ENCODE peak calls at places on chromosomes 6 and 20, in four cellular contexts. L, H, E and K are unnamed samples.

GRCh38 chr6:169427856-169428255 is 174.2 kb upstream of the THBS2 start:
- DNase-seq in E (no peak), H (no peak), L (no peak), K (no peak)

GRCh38 chr6:39073471-39074355 is 25.1 kb downstream of the GLP1R start:
- DNase-seq in E (no peak), H (no peak), L (no peak), K (no peak)

GRCh38 chr6:100464162-100464851 is 414 bp downstream of the SIM1 start:
- DNase-seq in H (no peak), L (peak), E (no peak), K (no peak)

GRCh38 chr20:63367446-63368055 is 6.4 kb upstream of the CHRNA4 start:
- DNase-seq in E (no peak), L (no peak), H (no peak), K (no peak)

GRCh38 chr6:57822896-57823358 is 505.5 kb downstream of the PRIM2 start:
- DNase-seq in L (no peak), H (no peak), E (no peak), K (no peak)

GRCh38 chr6:134517145-134517658 is 199.3 kb upstream of the SGK1 start:
- DNase-seq in H (peak), E (no peak), L (peak), K (peak)

GRCh38 chr20:38985603-38986170 is 23.5 kb downstream of the DHX35 start:
- DNase-seq in L (no peak), E (no peak), H (no peak), K (no peak)

GRCh38 chr6:123962508-123962907 is 158.8 kb downstream of the NKAIN2 start:
- DNase-seq in E (no peak), L (no peak), H (no peak), K (no peak)

GRCh38 chr6:75524322-75524972 is 30.8 kb upstream of the FILIP1 start:
- DNase-seq in L (no peak), H (no peak), E (no peak), K (no peak)

GRCh38 chr6:154232013-154232920 is 124.3 kb downstream of the IPCEF1 start:
- DNase-seq in L (peak), H (no peak), E (no peak), K (no peak)

GRCh38 chr20:3890410-3890751 is 1.2 kb downstream of the PANK2 start:
- DNase-seq in H (no peak), L (no peak), E (peak), K (no peak)

GRCh38 chr6:126640921-126641320 is 301.0 kb downstream of the CENPW start:
- DNase-seq in E (no peak), H (no peak), L (no peak), K (no peak)

GRCh38 chr6:105072799-105073199 is 107.0 kb downstream of the POPDC3 start:
- DNase-seq in E (no peak), H (no peak), L (no peak), K (no peak)